ENCODE peak calls at places on chromosomes 7 and 10, in ten cellular contexts. T is sigmoid colon, X is mucosa of descending colon, W is neural crest cell, F is left lung, N is A549, O is foreskin keratinocyte, K is adrenal gland, Z is osteocyte, G is endothelial cell of umbilical vein. M is an unnamed sample.
A peak's percentile ranks its signal among the peaks of the same experiment; 100 is the strongest.

GRCh38 chr10:63976538-63976937 is 455.3 kb downstream of the REEP3 start:
- DNase-seq in T (no peak), X (peak; percentile 48), O (no peak), K (peak; percentile 48), G (peak; percentile 39), F (no peak), W (peak; percentile 51), N (peak; percentile 44), Z (no peak), M (peak; percentile 74)

GRCh38 chr10:126422561-126422960 is 34.3 kb upstream of the ADAM12 start:
- DNase-seq in F (no peak), G (no peak), W (no peak), K (no peak), Z (no peak), X (no peak), T (no peak), N (no peak), O (no peak), M (no peak)

GRCh38 chr7:51068401-51068800 is 248.2 kb downstream of the COBL start:
- DNase-seq in Z (no peak), N (no peak), O (no peak), T (no peak), W (no peak), K (no peak), F (no peak), X (no peak), G (no peak), M (no peak)

GRCh38 chr7:24336461-24336860 is 52.5 kb downstream of the NPY start:
- DNase-seq in W (no peak), T (no peak), N (peak; percentile 6), O (no peak), X (no peak), F (no peak), K (no peak), Z (no peak), G (no peak), M (no peak)

GRCh38 chr7:10998984-10999757 is 25.5 kb downstream of the PHF14 start:
- DNase-seq in K (no peak), X (no peak), N (no peak), F (no peak), O (no peak), W (no peak), Z (no peak), T (no peak), G (no peak), M (no peak)

GRCh38 chr7:127995157-127995865 is 35.9 kb downstream of the LRRC4 start:
- DNase-seq in X (no peak), G (no peak), N (no peak), Z (no peak), W (no peak), K (peak; percentile 56), F (no peak), T (no peak), O (no peak), M (no peak)

GRCh38 chr7:123126171-123126570 is 73.6 kb downstream of the SLC13A1 start:
- DNase-seq in N (no peak), F (no peak), Z (no peak), K (no peak), O (no peak), X (no peak), G (no peak), T (no peak), W (no peak), M (no peak)

GRCh38 chr7:139329119-139329518 is 12.0 kb upstream of the FMC1 start:
- DNase-seq in X (no peak), T (no peak), Z (no peak), F (no peak), W (no peak), N (no peak), O (no peak), G (no peak), K (no peak), M (no peak)

GRCh38 chr10:597976-598375 is 91.5 kb downstream of the DIP2C start:
- DNase-seq in G (no peak), F (no peak), K (no peak), T (no peak), O (no peak), N (no peak), W (no peak), Z (no peak), X (no peak), M (no peak)

GRCh38 chr7:22269963-22270362 is 87.0 kb downstream of the RAPGEF5 start:
- DNase-seq in N (no peak), F (no peak), K (no peak), W (no peak), O (no peak), G (no peak), X (peak; percentile 69), T (no peak), Z (no peak), M (no peak)

GRCh38 chr10:29007748-29008610 is 280.9 kb upstream of the LYZL1 start:
- DNase-seq in T (no peak), X (no peak), K (no peak), N (peak; percentile 29), W (peak; percentile 6), G (no peak), Z (no peak), F (no peak), O (no peak), M (no peak)

GRCh38 chr7:55036958-55037357 is 18.1 kb downstream of the EGFR start:
- DNase-seq in X (no peak), G (no peak), O (no peak), F (no peak), T (no peak), K (no peak), W (no peak), Z (no peak), N (no peak), M (no peak)

GRCh38 chr7:12769464-12769863 is 82.0 kb downstream of the ARL4A start:
- DNase-seq in N (no peak), F (no peak), Z (no peak), K (no peak), X (no peak), W (no peak), T (no peak), O (no peak), G (no peak), M (no peak)

GRCh38 chr10:89296227-89296648 is 5.6 kb upstream of the IFIT2 start:
- DNase-seq in Z (no peak), N (no peak), G (no peak), F (peak; percentile 61), X (no peak), O (no peak), K (no peak), T (no peak), W (no peak), M (no peak)

GRCh38 chr10:31554556-31554955 is 235.5 kb downstream of the ZEB1 start:
- DNase-seq in N (no peak), W (no peak), T (no peak), F (no peak), G (no peak), X (no peak), O (no peak), Z (no peak), K (no peak), M (no peak)

GRCh38 chr7:7751243-7752092 is 33.1 kb upstream of the RPA3 start:
- DNase-seq in X (peak; percentile 48), T (no peak), O (no peak), N (no peak), Z (no peak), G (no peak), F (no peak), W (no peak), K (no peak), M (no peak)

GRCh38 chr7:138472292-138473079 is 12.4 kb downstream of the TRIM24 start:
- DNase-seq in F (no peak), G (no peak), O (no peak), K (no peak), N (no peak), W (no peak), Z (no peak), T (no peak), X (no peak), M (no peak)

GRCh38 chr7:137009404-137009803 is 141.0 kb downstream of the CHRM2 start:
- DNase-seq in Z (no peak), F (no peak), O (no peak), N (no peak), W (no peak), G (no peak), X (no peak), T (no peak), K (no peak), M (no peak)

GRCh38 chr10:3814832-3815209 is 29.8 kb upstream of the KLF6 start:
- DNase-seq in G (no peak), N (no peak), K (no peak), O (no peak), T (no peak), Z (no peak), W (no peak), X (no peak), F (no peak), M (no peak)
- TF ChIP-seq CTCF in G (no peak), N (no peak), K (no peak), O (no peak), T (no peak), Z (no peak), W (no peak), X (no peak), F (no peak), M (no peak)

DNA sequence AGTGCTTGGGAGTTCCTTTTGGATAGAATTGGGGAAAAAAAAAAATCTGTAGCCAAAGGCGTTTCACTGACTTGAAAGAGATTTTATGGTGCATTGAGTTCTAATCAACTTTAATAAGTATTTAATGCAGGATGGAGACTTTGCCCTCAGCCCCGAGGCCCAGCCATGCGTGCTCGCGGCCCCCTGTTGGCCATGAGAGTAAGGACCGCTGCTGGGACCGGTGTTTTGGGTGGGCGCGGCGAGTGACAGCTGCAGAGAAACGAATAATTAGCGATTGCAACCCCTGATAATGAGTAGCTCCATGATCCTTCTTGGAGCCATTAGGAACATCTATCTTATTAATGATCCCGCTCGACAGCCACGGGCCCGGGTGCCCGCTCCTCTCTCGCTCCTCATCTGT is 347.4 kb downstream of the RPS24 start:
- DNase-seq in X (no peak), G (no peak), N (no peak), T (no peak), F (no peak), O (no peak), Z (no peak), W (no peak), K (no peak), M (peak; percentile 52)
- TF ChIP-seq CTCF in X (no peak), G (peak; percentile 57), N (no peak), T (no peak), F (no peak), O (peak; percentile 16), Z (peak; percentile 22), W (peak; percentile 63), K (peak; percentile 16), M (peak; percentile 71)

GRCh38 chr10:111277685-111278084 is 200.9 kb downstream of the ADRA2A start:
- DNase-seq in F (no peak), N (no peak), T (no peak), G (no peak), K (no peak), O (no peak), W (no peak), Z (no peak), X (no peak), M (no peak)

GRCh38 chr10:111281516-111281915 is 204.7 kb downstream of the ADRA2A start:
- DNase-seq in X (no peak), N (peak; percentile 15), W (no peak), O (no peak), G (no peak), F (no peak), K (no peak), Z (no peak), T (no peak), M (no peak)
- TF ChIP-seq CTCF in X (no peak), N (peak; percentile 23), W (peak; percentile 55), O (peak; percentile 25), G (no peak), F (peak; percentile 25), K (no peak), Z (peak; percentile 40), T (peak; percentile 18), M (no peak)

GRCh38 chr7:34091330-34091917 is 186.1 kb downstream of the BMPER start:
- DNase-seq in T (no peak), K (peak; percentile 35), G (peak; percentile 58), X (no peak), O (peak; percentile 27), W (no peak), F (no peak), N (peak; percentile 53), Z (no peak), M (peak; percentile 39)
- TF ChIP-seq CTCF in T (no peak), K (peak; percentile 39), G (peak; percentile 44), X (peak; percentile 13), O (peak; percentile 85), W (peak; percentile 70), F (no peak), N (peak; percentile 62), Z (peak; percentile 47), M (peak; percentile 78)